ENCODE peak calls at places on chromosomes 5 and 9, in ten cellular contexts. U, J, R, Y, F, T, Q, I, X and S are unnamed samples.
A peak's percentile ranks its signal among the peaks of the same experiment; 100 is the strongest.

GRCh38 chr9:134243778-134244467 is 79.6 kb upstream of the RNU6ATAC start:
- DNase-seq in U (peak; percentile 58), J (no peak), R (peak; percentile 78), Y (no peak), F (no peak), T (no peak), Q (no peak), I (peak; percentile 31), X (no peak), S (peak; percentile 5)

GRCh38 chr5:173297813-173298212 is 30.4 kb downstream of the STC2 start:
- DNase-seq in U (no peak), J (peak; percentile 74), R (no peak), Y (no peak), F (no peak), T (no peak), Q (no peak), I (no peak), X (no peak), S (no peak)

GRCh38 chr9:37082214-37082765 is 38.1 kb upstream of the ZCCHC7 start:
- DNase-seq in U (no peak), J (no peak), R (no peak), Y (no peak), F (no peak), T (no peak), Q (no peak), I (no peak), X (no peak), S (peak; percentile 25)

GRCh38 chr9:21070171-21070571 is 7.6 kb downstream of the IFNB1 start:
- DNase-seq in U (peak; percentile 95), J (no peak), R (no peak), Y (peak; percentile 90), F (no peak), T (peak; percentile 46), Q (peak; percentile 13), I (no peak), X (no peak), S (peak; percentile 99)

GRCh38 chr5:41109186-41109585 is 38.0 kb upstream of the MROH2B start:
- DNase-seq in U (peak; percentile 22), J (no peak), R (no peak), Y (no peak), F (no peak), T (no peak), Q (no peak), I (no peak), X (no peak), S (no peak)

GRCh38 chr5:151740336-151740942 is 18.0 kb downstream of the ATOX1 start:
- DNase-seq in U (peak; percentile 98), J (no peak), R (no peak), Y (peak; percentile 59), F (peak; percentile 70), T (peak; percentile 74), Q (peak; percentile 78), I (peak; percentile 19), X (no peak), S (peak; percentile 96)

GRCh38 chr9:94685359-94685758 is 41.1 kb upstream of the AOPEP start:
- DNase-seq in U (no peak), J (no peak), R (no peak), Y (no peak), F (no peak), T (no peak), Q (no peak), I (no peak), X (no peak), S (no peak)

GRCh38 chr5:115532517-115532916 is 12.1 kb downstream of the FEM1C start:
- DNase-seq in U (peak; percentile 24), J (no peak), R (no peak), Y (peak; percentile 6), F (no peak), T (no peak), Q (no peak), I (no peak), X (no peak), S (no peak)

GRCh38 chr5:82796643-82797416 is 280.4 kb downstream of the TMEM167A start:
- DNase-seq in U (no peak), J (no peak), R (no peak), Y (no peak), F (no peak), T (no peak), Q (no peak), I (no peak), X (no peak), S (no peak)

GRCh38 chr9:88433583-88434240 is 45.5 kb downstream of the SPIN1 start:
- DNase-seq in U (peak; percentile 41), J (no peak), R (no peak), Y (peak; percentile 22), F (no peak), T (no peak), Q (peak; percentile 44), I (no peak), X (no peak), S (peak; percentile 4)

GRCh38 chr5:93163010-93163663 is 417.9 kb downstream of the NR2F1-AS1 start:
- DNase-seq in U (peak; percentile 83), J (no peak), R (no peak), Y (peak; percentile 92), F (no peak), T (no peak), Q (peak; percentile 51), I (no peak), X (no peak), S (peak; percentile 92)

GRCh38 chr5:128649183-128649582 is 111.1 kb upstream of the FBN2 start:
- DNase-seq in U (peak; percentile 33), J (no peak), R (no peak), Y (peak; percentile 33), F (no peak), T (no peak), Q (no peak), I (no peak), X (no peak), S (peak; percentile 86)

GRCh38 chr9:73151653-73152382 is at the start of gene ANXA1:
- DNase-seq in U (peak; percentile 90), J (no peak), R (no peak), Y (peak; percentile 96), F (no peak), T (no peak), Q (no peak), I (peak; percentile 31), X (no peak), S (peak; percentile 95)

GRCh38 chr9:86572904-86573303 is 218.7 kb upstream of the TUT7 start:
- DNase-seq in U (no peak), J (no peak), R (no peak), Y (no peak), F (no peak), T (no peak), Q (no peak), I (no peak), X (no peak), S (no peak)

GRCh38 chr9:77495834-77496671 is 152.1 kb downstream of the GNA14 start:
- DNase-seq in U (peak; percentile 55), J (no peak), R (no peak), Y (peak; percentile 33), F (no peak), T (no peak), Q (no peak), I (no peak), X (no peak), S (peak; percentile 87)

GRCh38 chr9:89427621-89428221 is 70.2 kb downstream of the SEMA4D start:
- DNase-seq in U (no peak), J (no peak), R (no peak), Y (no peak), F (no peak), T (no peak), Q (no peak), I (peak; percentile 53), X (peak; percentile 88), S (no peak)

GRCh38 chr5:175444060-175444904 is at the start of gene DRD1:
- DNase-seq in U (peak; percentile 12), J (no peak), R (peak; percentile 76), Y (no peak), F (peak; percentile 76), T (peak; percentile 80), Q (peak; percentile 48), I (no peak), X (peak; percentile 87), S (peak; percentile 13)

GRCh38 chr5:57036621-57037160 is 84.8 kb upstream of the MIER3 start:
- DNase-seq in U (no peak), J (no peak), R (no peak), Y (no peak), F (no peak), T (no peak), Q (no peak), I (no peak), X (no peak), S (no peak)

GRCh38 chr5:59174248-59174844 is 591.5 kb downstream of the RAB3C start:
- DNase-seq in U (peak; percentile 82), J (peak; percentile 5), R (no peak), Y (peak; percentile 71), F (no peak), T (peak; percentile 56), Q (peak; percentile 52), I (peak; percentile 20), X (no peak), S (peak; percentile 91)

GRCh38 chr5:24067208-24067607 is 559.8 kb downstream of the PRDM9 start:
- DNase-seq in U (no peak), J (no peak), R (no peak), Y (no peak), F (no peak), T (no peak), Q (no peak), I (no peak), X (no peak), S (no peak)

GRCh38 chr9:85408494-85408893 is 333.3 kb downstream of the AGTPBP1 start:
- DNase-seq in U (no peak), J (no peak), R (no peak), Y (peak; percentile 59), F (no peak), T (no peak), Q (no peak), I (no peak), X (no peak), S (no peak)

GRCh38 chr9:89842267-89842768 is 237.5 kb downstream of the GADD45G start:
- DNase-seq in U (no peak), J (peak; percentile 56), R (no peak), Y (no peak), F (no peak), T (no peak), Q (no peak), I (no peak), X (no peak), S (no peak)

GRCh38 chr5:148875205-148875875 is 48.9 kb downstream of the ADRB2 start:
- DNase-seq in U (no peak), J (no peak), R (no peak), Y (peak; percentile 27), F (no peak), T (no peak), Q (no peak), I (no peak), X (no peak), S (peak; percentile 10)

GRCh38 chr5:142110046-142110531 is 1.5 kb downstream of the NDFIP1 start:
- DNase-seq in U (peak; percentile 68), J (peak; percentile 2), R (peak; percentile 16), Y (no peak), F (no peak), T (no peak), Q (no peak), I (no peak), X (no peak), S (peak; percentile 40)

GRCh38 chr5:173452098-173452497 is 123.9 kb upstream of the STC2 start:
- DNase-seq in U (peak; percentile 97), J (no peak), R (no peak), Y (no peak), F (no peak), T (no peak), Q (no peak), I (no peak), X (no peak), S (peak; percentile 86)

GRCh38 chr9:88587885-88588628 is 53.1 kb downstream of the NXNL2 start:
- DNase-seq in U (no peak), J (no peak), R (no peak), Y (no peak), F (no peak), T (no peak), Q (no peak), I (no peak), X (no peak), S (no peak)

GRCh38 chr9:113444736-113445135 is 18.8 kb upstream of the RGS3 start:
- DNase-seq in U (no peak), J (no peak), R (no peak), Y (no peak), F (no peak), T (no peak), Q (no peak), I (no peak), X (no peak), S (no peak)

GRCh38 chr5:58898006-58898405 is 315.1 kb downstream of the RAB3C start:
- DNase-seq in U (no peak), J (no peak), R (no peak), Y (no peak), F (no peak), T (no peak), Q (no peak), I (no peak), X (no peak), S (no peak)